ENCODE peak calls at places on chromosomes 3 and 15, in four cellular contexts. One of them, this sample, is unnamed. For H3K4me1, the result is how much of the 10 kb centered on the place peaks cover.

GRCh38 chr3:142724682-142725351 is 983 bp downstream of the TRPC1 start:
- DNase-seq in cardiac muscle cell: no peak
- DNase-seq in gastrocnemius medialis: no peak
- DNase-seq in adrenal gland: peak
- DNase-seq in this sample: peak

GRCh38 chr3:118818386-118818785 is 216.3 kb downstream of the IGSF11 start:
- DNase-seq in cardiac muscle cell: peak
- DNase-seq in gastrocnemius medialis: no peak
- DNase-seq in adrenal gland: no peak
- DNase-seq in this sample: no peak

GRCh38 chr3:161854232-161854771 is 357.7 kb downstream of the OTOL1 start:
- DNase-seq in cardiac muscle cell: peak
- DNase-seq in gastrocnemius medialis: no peak
- DNase-seq in adrenal gland: no peak
- DNase-seq in this sample: no peak

GRCh38 chr3:196792771-196793170 is 53.1 kb downstream of the PAK2 start:
- DNase-seq in cardiac muscle cell: peak
- DNase-seq in gastrocnemius medialis: peak
- DNase-seq in adrenal gland: no peak
- DNase-seq in this sample: no peak

GRCh38 chr3:64188810-64189560 is 36.3 kb downstream of the PRICKLE2 start:
- DNase-seq in cardiac muscle cell: peak
- DNase-seq in gastrocnemius medialis: no peak
- DNase-seq in adrenal gland: peak
- DNase-seq in this sample: no peak

GRCh38 chr3:143040264-143040879 is 39.0 kb downstream of the U2SURP start:
- DNase-seq in cardiac muscle cell: peak
- DNase-seq in gastrocnemius medialis: no peak
- DNase-seq in adrenal gland: no peak
- DNase-seq in this sample: no peak

GRCh38 chr3:67790043-67790442 is 135.6 kb upstream of the SUCLG2 start:
- DNase-seq in cardiac muscle cell: peak
- DNase-seq in gastrocnemius medialis: no peak
- DNase-seq in adrenal gland: peak
- DNase-seq in this sample: no peak

GRCh38 chr3:29186131-29186599 is 94.7 kb upstream of the RBMS3 start:
- DNase-seq in cardiac muscle cell: peak
- DNase-seq in gastrocnemius medialis: no peak
- DNase-seq in adrenal gland: no peak
- DNase-seq in this sample: no peak

GRCh38 chr15:44157679-44158078 is 37.4 kb downstream of the FRMD5 start:
- DNase-seq in cardiac muscle cell: peak
- DNase-seq in gastrocnemius medialis: no peak
- DNase-seq in adrenal gland: no peak
- DNase-seq in this sample: no peak

GRCh38 chr3:6062226-6063187 is 798.4 kb upstream of the GRM7 start:
- DNase-seq in cardiac muscle cell: no peak
- DNase-seq in gastrocnemius medialis: no peak
- DNase-seq in adrenal gland: no peak
- DNase-seq in this sample: no peak

GRCh38 chr3:139764936-139765335 is 87.2 kb upstream of the NMNAT3 start:
- DNase-seq in cardiac muscle cell: peak
- DNase-seq in gastrocnemius medialis: no peak
- DNase-seq in adrenal gland: no peak
- DNase-seq in this sample: no peak

GRCh38 chr15:74826372-74826819 is at the start of gene CPLX3:
- DNase-seq in cardiac muscle cell: peak
- DNase-seq in gastrocnemius medialis: no peak
- DNase-seq in adrenal gland: peak
- DNase-seq in this sample: no peak

GRCh38 chr3:194135806-194136518 is at the start of gene HES1:
- DNase-seq in cardiac muscle cell: peak
- DNase-seq in gastrocnemius medialis: peak
- DNase-seq in adrenal gland: peak
- DNase-seq in this sample: peak

GRCh38 chr3:8597515-8597853 is 47.1 kb downstream of the SSUH2 start:
- DNase-seq in cardiac muscle cell: peak
- DNase-seq in gastrocnemius medialis: no peak
- DNase-seq in adrenal gland: no peak
- DNase-seq in this sample: no peak

GRCh38 chr15:38624248-38625214 is 59.9 kb upstream of the RASGRP1 start:
- DNase-seq in cardiac muscle cell: peak
- DNase-seq in gastrocnemius medialis: no peak
- DNase-seq in adrenal gland: no peak
- DNase-seq in this sample: no peak

GRCh38 chr3:73740041-73740440 is 115.3 kb upstream of the PDZRN3 start:
- DNase-seq in cardiac muscle cell: peak
- DNase-seq in gastrocnemius medialis: no peak
- DNase-seq in adrenal gland: no peak
- DNase-seq in this sample: no peak

GRCh38 chr3:72523409-72524172 is 324.7 kb downstream of the SHQ1 start:
- DNase-seq in cardiac muscle cell: no peak
- DNase-seq in gastrocnemius medialis: peak
- DNase-seq in adrenal gland: peak
- DNase-seq in this sample: peak

GRCh38 chr3:161430307-161430706 is 59.0 kb upstream of the SPTSSB start:
- DNase-seq in cardiac muscle cell: no peak
- DNase-seq in gastrocnemius medialis: no peak
- DNase-seq in adrenal gland: no peak
- DNase-seq in this sample: no peak

GRCh38 chr3:112759210-112759609 is 87.5 kb downstream of the CD200R1L start:
- DNase-seq in cardiac muscle cell: no peak
- DNase-seq in gastrocnemius medialis: no peak
- DNase-seq in adrenal gland: no peak
- DNase-seq in this sample: no peak

GRCh38 chr15:88178631-88179030 is 77.9 kb downstream of the NTRK3 start:
- DNase-seq in cardiac muscle cell: no peak
- DNase-seq in gastrocnemius medialis: no peak
- DNase-seq in adrenal gland: no peak
- DNase-seq in this sample: no peak

GRCh38 chr15:68384451-68385239 is 47.3 kb downstream of the ITGA11 start:
- DNase-seq in cardiac muscle cell: peak
- DNase-seq in gastrocnemius medialis: no peak
- DNase-seq in adrenal gland: peak
- DNase-seq in this sample: no peak

GRCh38 chr3:102016417-102016816 is 167.1 kb downstream of the NFKBIZ start:
- DNase-seq in cardiac muscle cell: no peak
- DNase-seq in gastrocnemius medialis: no peak
- DNase-seq in adrenal gland: no peak
- DNase-seq in this sample: no peak

GRCh38 chr3:169510378-169510777 is 153.1 kb downstream of the MECOM start:
- DNase-seq in cardiac muscle cell: no peak
- DNase-seq in gastrocnemius medialis: no peak
- DNase-seq in adrenal gland: peak
- DNase-seq in this sample: no peak

GRCh38 chr3:134281912-134282658 is 31.4 kb upstream of the RYK start:
- DNase-seq in cardiac muscle cell: no peak
- DNase-seq in gastrocnemius medialis: no peak
- DNase-seq in adrenal gland: no peak
- DNase-seq in this sample: no peak

GRCh38 chr15:78509726-78510312 is 2.4 kb downstream of the HYKK start:
- DNase-seq in cardiac muscle cell: no peak
- DNase-seq in gastrocnemius medialis: no peak
- DNase-seq in adrenal gland: no peak
- DNase-seq in this sample: no peak

GRCh38 chr15:95018888-95019545 is 787.7 kb downstream of the MCTP2 start:
- DNase-seq in cardiac muscle cell: peak
- DNase-seq in gastrocnemius medialis: no peak
- DNase-seq in adrenal gland: no peak
- DNase-seq in this sample: no peak

DNA sequence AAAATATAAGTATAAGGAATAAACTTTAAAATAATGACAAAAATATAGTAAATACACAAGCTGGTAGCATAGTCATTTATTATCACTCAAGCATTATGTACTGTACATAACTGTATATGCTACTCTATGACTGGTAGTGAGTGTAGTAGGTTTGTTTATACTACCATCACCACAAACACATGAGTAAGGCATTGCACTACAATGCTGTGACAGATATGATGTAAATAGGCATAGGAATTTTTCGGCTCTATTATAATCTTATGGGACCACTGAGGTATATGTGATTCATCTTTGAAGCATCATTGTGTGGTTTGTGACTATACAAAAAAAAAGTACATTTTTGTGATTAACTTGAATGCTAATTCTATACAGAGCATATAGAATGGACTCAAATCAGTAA is 35.3 kb upstream of the FBN1 start:
- DNase-seq in cardiac muscle cell: peak
- DNase-seq in gastrocnemius medialis: no peak
- DNase-seq in adrenal gland: no peak
- DNase-seq in this sample: no peak
- H3K4me3 ChIP-seq in cardiac muscle cell: no peak
- H3K4me3 ChIP-seq in gastrocnemius medialis: no peak
- H3K4me3 ChIP-seq in adrenal gland: no peak
- H3K4me3 ChIP-seq in this sample: no peak

DNA sequence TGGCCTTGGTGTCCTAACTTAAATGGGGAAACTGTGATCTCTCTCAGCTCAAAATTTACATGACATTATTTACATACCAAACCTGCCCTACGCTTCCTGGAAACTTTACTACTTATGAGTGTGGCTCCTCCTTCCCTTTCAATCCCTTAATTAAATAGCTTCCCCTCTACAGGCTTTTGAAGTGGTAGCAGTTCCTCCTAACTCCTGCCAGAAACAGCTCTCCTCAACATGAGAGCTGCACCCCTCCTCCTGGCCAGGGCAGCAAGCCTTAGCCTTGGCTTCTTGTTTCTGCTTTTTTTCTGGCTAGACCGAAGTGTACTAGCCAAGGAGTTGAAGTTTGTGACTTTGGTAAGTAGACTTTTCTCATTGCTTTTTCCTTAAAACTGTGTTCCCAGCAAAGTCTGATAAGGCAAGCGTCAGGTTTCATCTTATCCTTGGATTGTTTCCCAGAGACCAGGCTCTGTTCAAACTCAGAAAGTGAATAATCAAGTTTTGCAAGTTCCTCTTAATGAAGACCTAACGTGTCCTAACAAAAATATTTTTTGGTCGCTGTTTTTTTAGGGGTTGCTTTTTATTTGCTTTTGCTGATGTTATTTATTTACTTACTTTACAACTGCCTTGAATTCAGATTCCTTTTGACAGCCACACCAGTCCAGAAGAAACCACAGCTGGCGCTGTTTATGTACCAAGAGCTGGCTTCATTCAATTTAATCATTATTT is at the start of gene ACP3:
- DNase-seq in cardiac muscle cell: peak
- DNase-seq in gastrocnemius medialis: no peak
- DNase-seq in adrenal gland: peak
- DNase-seq in this sample: peak
- H3K27ac ChIP-seq in cardiac muscle cell: peak
- H3K27ac ChIP-seq in gastrocnemius medialis: no peak
- H3K27ac ChIP-seq in adrenal gland: peak
- H3K27ac ChIP-seq in this sample: peak

GRCh38 chr3:129001101-129001816 is at the start of gene EFCC1:
- DNase-seq in cardiac muscle cell: peak
- DNase-seq in gastrocnemius medialis: peak
- DNase-seq in adrenal gland: no peak
- DNase-seq in this sample: peak

GRCh38 chr3:128998532-128998931 is 2.6 kb upstream of the EFCC1 start:
- DNase-seq in cardiac muscle cell: no peak
- DNase-seq in gastrocnemius medialis: no peak
- DNase-seq in adrenal gland: no peak
- DNase-seq in this sample: no peak

GRCh38 chr3:129000742-129001100 is 383 bp upstream of the EFCC1 start:
- DNase-seq in cardiac muscle cell: no peak
- DNase-seq in gastrocnemius medialis: no peak
- DNase-seq in adrenal gland: no peak
- DNase-seq in this sample: no peak

GRCh38 chr3:128997486-128997885 is 3.6 kb upstream of the CFAP92 start:
- DNase-seq in cardiac muscle cell: no peak
- DNase-seq in gastrocnemius medialis: no peak
- DNase-seq in adrenal gland: no peak
- DNase-seq in this sample: no peak

GRCh38 chr3:128999104-128999503 is 2.0 kb upstream of the EFCC1 start:
- DNase-seq in cardiac muscle cell: no peak
- DNase-seq in gastrocnemius medialis: no peak
- DNase-seq in adrenal gland: no peak
- DNase-seq in this sample: no peak
- H3K4me1 ChIP-seq in cardiac muscle cell: under half
- H3K4me1 ChIP-seq in gastrocnemius medialis: under half
- H3K4me1 ChIP-seq in adrenal gland: under half
- H3K4me1 ChIP-seq in this sample: under half

GRCh38 chr3:192410684-192410960 is 316.7 kb downstream of the FGF12 start:
- DNase-seq in cardiac muscle cell: no peak
- DNase-seq in gastrocnemius medialis: no peak
- DNase-seq in adrenal gland: peak
- DNase-seq in this sample: no peak
- H3K4me3 ChIP-seq in cardiac muscle cell: no peak
- H3K4me3 ChIP-seq in gastrocnemius medialis: no peak
- H3K4me3 ChIP-seq in adrenal gland: no peak
- H3K4me3 ChIP-seq in this sample: peak

GRCh38 chr15:50256188-50257041 is 9.1 kb downstream of the HDC start:
- DNase-seq in cardiac muscle cell: peak
- DNase-seq in gastrocnemius medialis: no peak
- DNase-seq in adrenal gland: no peak
- DNase-seq in this sample: no peak

GRCh38 chr15:50259276-50259675 is 6.2 kb downstream of the HDC start:
- DNase-seq in cardiac muscle cell: no peak
- DNase-seq in gastrocnemius medialis: no peak
- DNase-seq in adrenal gland: no peak
- DNase-seq in this sample: no peak

GRCh38 chr15:50260969-50261496 is 4.5 kb downstream of the HDC start:
- DNase-seq in cardiac muscle cell: no peak
- DNase-seq in gastrocnemius medialis: no peak
- DNase-seq in adrenal gland: no peak
- DNase-seq in this sample: no peak

GRCh38 chr15:50257206-50257735 is 8.3 kb downstream of the HDC start:
- DNase-seq in cardiac muscle cell: no peak
- DNase-seq in gastrocnemius medialis: no peak
- DNase-seq in adrenal gland: no peak
- DNase-seq in this sample: no peak

GRCh38 chr15:50257924-50258323 is 7.6 kb downstream of the HDC start:
- DNase-seq in cardiac muscle cell: peak
- DNase-seq in gastrocnemius medialis: no peak
- DNase-seq in adrenal gland: no peak
- DNase-seq in this sample: no peak
- H3K27ac ChIP-seq in cardiac muscle cell: no peak
- H3K27ac ChIP-seq in gastrocnemius medialis: no peak
- H3K27ac ChIP-seq in adrenal gland: no peak
- H3K27ac ChIP-seq in this sample: no peak

This sample was measured in left ventricle myocardium inferior.